ENCODE peak calls at places on chromosome 17, in seven cellular contexts. One of them, this sample, is unnamed.

GRCh38 chr17:36657763-36658490 is 56.5 kb downstream of the MRM1 start:
- DNase-seq in SK-N-SH: peak; percentile 64
- DNase-seq in A549: peak; percentile 23
- DNase-seq in HepG2: no peak
- DNase-seq in H1: peak; percentile 86
- DNase-seq in GM12878: no peak
- DNase-seq in HCT116: no peak
- DNase-seq in this sample: peak; percentile 29

GRCh38 chr17:32553168-32553567 is 66.4 kb downstream of the CDK5R1 start:
- DNase-seq in SK-N-SH: no peak
- DNase-seq in A549: no peak
- DNase-seq in HepG2: no peak
- DNase-seq in H1: no peak
- DNase-seq in GM12878: no peak
- DNase-seq in HCT116: no peak
- DNase-seq in this sample: peak; percentile 11

GRCh38 chr17:5034651-5035050 is 575 bp downstream of the SLC52A1 start:
- DNase-seq in SK-N-SH: no peak
- DNase-seq in A549: no peak
- DNase-seq in HepG2: no peak
- DNase-seq in H1: no peak
- DNase-seq in GM12878: no peak
- DNase-seq in HCT116: no peak
- DNase-seq in this sample: no peak

GRCh38 chr17:63652106-63652505 is 29.9 kb downstream of the MAP3K3 start:
- DNase-seq in SK-N-SH: no peak
- DNase-seq in A549: no peak
- DNase-seq in HepG2: no peak
- DNase-seq in H1: no peak
- DNase-seq in GM12878: no peak
- DNase-seq in HCT116: no peak
- DNase-seq in this sample: no peak

GRCh38 chr17:33373209-33373608 is 80.1 kb upstream of the ASIC2 start:
- DNase-seq in SK-N-SH: no peak
- DNase-seq in A549: no peak
- DNase-seq in HepG2: no peak
- DNase-seq in H1: no peak
- DNase-seq in GM12878: no peak
- DNase-seq in HCT116: no peak
- DNase-seq in this sample: no peak

GRCh38 chr17:48506246-48506645 is 24.6 kb downstream of the HOXB1 start:
- DNase-seq in SK-N-SH: no peak
- DNase-seq in A549: no peak
- DNase-seq in HepG2: no peak
- DNase-seq in H1: no peak
- DNase-seq in GM12878: no peak
- DNase-seq in HCT116: no peak
- DNase-seq in this sample: no peak

GRCh38 chr17:38453951-38454421 is 25.7 kb downstream of the ARHGAP23 start:
- DNase-seq in SK-N-SH: peak; percentile 78
- DNase-seq in A549: peak; percentile 39
- DNase-seq in HepG2: no peak
- DNase-seq in H1: no peak
- DNase-seq in GM12878: no peak
- DNase-seq in HCT116: no peak
- DNase-seq in this sample: no peak

GRCh38 chr17:17186551-17187505 is 19.3 kb downstream of the PLD6 start:
- DNase-seq in SK-N-SH: peak; percentile 52
- DNase-seq in A549: no peak
- DNase-seq in HepG2: no peak
- DNase-seq in H1: no peak
- DNase-seq in GM12878: no peak
- DNase-seq in HCT116: no peak
- DNase-seq in this sample: no peak

GRCh38 chr17:80980397-80981061 is 11.1 kb upstream of the CHMP6 start:
- DNase-seq in SK-N-SH: no peak
- DNase-seq in A549: peak; percentile 48
- DNase-seq in HepG2: no peak
- DNase-seq in H1: no peak
- DNase-seq in GM12878: no peak
- DNase-seq in HCT116: no peak
- DNase-seq in this sample: no peak

GRCh38 chr17:35931794-35932419 is 1.3 kb upstream of the RDM1 start:
- DNase-seq in SK-N-SH: no peak
- DNase-seq in A549: no peak
- DNase-seq in HepG2: no peak
- DNase-seq in H1: no peak
- DNase-seq in GM12878: no peak
- DNase-seq in HCT116: no peak
- DNase-seq in this sample: no peak

GRCh38 chr17:8618825-8619224 is 11.7 kb downstream of the MYH10 start:
- DNase-seq in SK-N-SH: no peak
- DNase-seq in A549: no peak
- DNase-seq in HepG2: no peak
- DNase-seq in H1: no peak
- DNase-seq in GM12878: no peak
- DNase-seq in HCT116: no peak
- DNase-seq in this sample: no peak

GRCh38 chr17:47188266-47188665 is 829 bp downstream of the CDC27 start:
- DNase-seq in SK-N-SH: peak; percentile 42
- DNase-seq in A549: peak; percentile 24
- DNase-seq in HepG2: no peak
- DNase-seq in H1: no peak
- DNase-seq in GM12878: no peak
- DNase-seq in HCT116: no peak
- DNase-seq in this sample: peak; percentile 46

GRCh38 chr17:64679710-64680216 is 17.7 kb upstream of the SMURF2 start:
- DNase-seq in SK-N-SH: no peak
- DNase-seq in A549: peak; percentile 95
- DNase-seq in HepG2: peak; percentile 81
- DNase-seq in H1: no peak
- DNase-seq in GM12878: no peak
- DNase-seq in HCT116: peak; percentile 91
- DNase-seq in this sample: no peak

GRCh38 chr17:81438688-81439087 is 43.4 kb downstream of the BAHCC1 start:
- DNase-seq in SK-N-SH: no peak
- DNase-seq in A549: no peak
- DNase-seq in HepG2: no peak
- DNase-seq in H1: no peak
- DNase-seq in GM12878: no peak
- DNase-seq in HCT116: no peak
- DNase-seq in this sample: no peak

GRCh38 chr17:41666336-41666680 is 22.4 kb upstream of the EIF1 start:
- DNase-seq in SK-N-SH: peak; percentile 58
- DNase-seq in A549: peak; percentile 73
- DNase-seq in HepG2: no peak
- DNase-seq in H1: no peak
- DNase-seq in GM12878: peak; percentile 75
- DNase-seq in HCT116: no peak
- DNase-seq in this sample: peak; percentile 36

GRCh38 chr17:2724783-2725164 is 13.2 kb upstream of the CLUH start:
- DNase-seq in SK-N-SH: no peak
- DNase-seq in A549: peak; percentile 85
- DNase-seq in HepG2: no peak
- DNase-seq in H1: peak; percentile 77
- DNase-seq in GM12878: no peak
- DNase-seq in HCT116: no peak
- DNase-seq in this sample: peak; percentile 55

GRCh38 chr17:19372004-19372365 is 6.3 kb upstream of the MAPK7 start:
- DNase-seq in SK-N-SH: no peak
- DNase-seq in A549: no peak
- DNase-seq in HepG2: no peak
- DNase-seq in H1: no peak
- DNase-seq in GM12878: no peak
- DNase-seq in HCT116: no peak
- DNase-seq in this sample: no peak

GRCh38 chr17:19369107-19369778 is 6.7 kb upstream of the B9D1 start:
- DNase-seq in SK-N-SH: no peak
- DNase-seq in A549: no peak
- DNase-seq in HepG2: peak; percentile 43
- DNase-seq in H1: no peak
- DNase-seq in GM12878: no peak
- DNase-seq in HCT116: no peak
- DNase-seq in this sample: no peak

GRCh38 chr17:19371259-19372003 is 6.9 kb upstream of the MAPK7 start:
- DNase-seq in SK-N-SH: no peak
- DNase-seq in A549: no peak
- DNase-seq in HepG2: no peak
- DNase-seq in H1: no peak
- DNase-seq in GM12878: no peak
- DNase-seq in HCT116: no peak
- DNase-seq in this sample: peak; percentile 56

GRCh38 chr17:19369846-19370492 is 7.4 kb upstream of the B9D1 start:
- DNase-seq in SK-N-SH: no peak
- DNase-seq in A549: no peak
- DNase-seq in HepG2: no peak
- DNase-seq in H1: no peak
- DNase-seq in GM12878: no peak
- DNase-seq in HCT116: no peak
- DNase-seq in this sample: no peak

DNA sequence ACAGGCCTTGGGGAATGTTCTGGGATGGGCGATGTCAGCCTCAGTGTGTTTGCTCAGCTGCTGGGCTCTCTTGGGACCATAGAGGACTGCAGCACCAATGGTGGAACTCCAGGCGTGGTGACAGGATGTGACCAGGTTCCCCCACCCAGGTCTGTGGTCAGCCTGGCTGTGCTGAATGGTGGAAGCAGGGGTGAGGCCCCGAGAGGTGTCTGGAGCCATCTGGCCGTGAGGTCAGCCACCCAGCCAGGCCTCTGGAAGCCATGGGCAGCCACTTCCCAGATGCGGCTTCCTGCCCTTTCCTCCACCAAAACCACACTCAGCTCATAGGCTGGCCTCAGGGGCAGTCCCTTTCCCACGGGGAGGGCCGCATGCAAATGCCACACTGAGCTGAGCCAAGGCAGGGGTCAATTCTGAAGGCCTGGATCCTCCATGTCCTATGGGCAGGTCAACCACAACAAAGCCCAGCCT is 7.8 kb upstream of the MAPK7 start:
- DNase-seq in SK-N-SH: no peak
- DNase-seq in A549: no peak
- DNase-seq in HepG2: no peak
- DNase-seq in H1: no peak
- DNase-seq in GM12878: no peak
- DNase-seq in HCT116: no peak
- DNase-seq in this sample: peak; percentile 79
- H3K4me3 ChIP-seq in SK-N-SH: no peak overlapping the region
- H3K4me3 ChIP-seq in A549: no peak overlapping the region
- H3K4me3 ChIP-seq in HepG2: no peak overlapping the region
- H3K4me3 ChIP-seq in H1: no peak overlapping the region
- H3K4me3 ChIP-seq in GM12878: no peak overlapping the region
- H3K4me3 ChIP-seq in HCT116: no peak overlapping the region
- H3K4me3 ChIP-seq in this sample: no peak overlapping the region

DNA sequence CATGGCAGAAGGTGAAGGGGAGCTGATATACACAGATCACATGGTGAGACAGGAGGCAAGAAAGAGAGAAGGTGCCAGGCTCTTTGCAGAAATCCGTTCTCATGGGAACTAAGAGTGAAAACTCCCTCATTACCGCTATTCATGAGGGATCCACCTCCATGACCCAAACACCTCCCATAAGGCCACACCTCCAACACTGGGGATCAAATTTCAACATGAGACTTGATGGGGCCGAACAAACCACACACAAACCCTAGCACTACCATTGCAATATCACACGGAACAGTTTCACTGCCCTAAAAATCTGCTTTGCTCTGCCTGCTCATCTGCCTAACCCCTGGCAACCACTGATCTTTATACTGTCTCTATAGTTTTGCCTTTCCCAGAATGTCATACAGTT is 34.8 kb downstream of the C17orf67 start:
- DNase-seq in SK-N-SH: no peak
- DNase-seq in A549: no peak
- DNase-seq in HepG2: no peak
- DNase-seq in H1: no peak
- DNase-seq in GM12878: no peak
- DNase-seq in HCT116: no peak
- DNase-seq in this sample: peak; percentile 83
- TF ChIP-seq MAX in SK-N-SH: no peak
- TF ChIP-seq MAX in A549: no peak
- TF ChIP-seq MAX in HepG2: no peak
- TF ChIP-seq MAX in H1: no peak
- TF ChIP-seq MAX in GM12878: no peak
- TF ChIP-seq MAX in HCT116: no peak
- TF ChIP-seq MAX in this sample: no peak

DNA sequence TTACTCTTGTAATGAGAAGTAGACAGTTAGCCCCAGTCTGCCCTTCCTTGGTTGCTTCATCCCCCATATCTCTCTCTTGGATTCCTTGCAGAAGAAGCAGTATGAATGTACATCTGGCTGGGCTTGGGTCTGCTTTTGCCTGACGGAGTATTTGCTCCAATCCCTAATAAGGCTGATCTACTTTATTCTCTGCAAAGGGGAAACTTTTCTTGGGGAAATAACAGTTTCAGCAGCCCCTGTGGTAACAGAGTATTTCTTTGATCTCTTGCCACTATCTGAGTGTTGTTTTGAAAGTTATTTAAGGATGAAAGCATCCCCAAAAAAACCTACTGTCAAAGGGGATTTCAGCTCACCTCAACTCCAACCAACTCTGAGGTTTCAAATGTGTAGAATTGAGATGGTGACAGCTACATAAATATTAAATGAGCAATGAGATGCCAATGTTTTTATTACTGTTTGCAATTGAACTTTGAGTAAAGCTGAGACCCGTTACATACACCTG is 168.9 kb upstream of the NOG start:
- DNase-seq in SK-N-SH: no peak
- DNase-seq in A549: no peak
- DNase-seq in HepG2: no peak
- DNase-seq in H1: no peak
- DNase-seq in GM12878: no peak
- DNase-seq in HCT116: no peak
- DNase-seq in this sample: no peak
- H3K4me3 ChIP-seq in SK-N-SH: no peak overlapping the region
- H3K4me3 ChIP-seq in A549: no peak overlapping the region
- H3K4me3 ChIP-seq in HepG2: no peak overlapping the region
- H3K4me3 ChIP-seq in H1: no peak overlapping the region
- H3K4me3 ChIP-seq in GM12878: no peak overlapping the region
- H3K4me3 ChIP-seq in HCT116: no peak overlapping the region
- H3K4me3 ChIP-seq in this sample: no peak overlapping the region

GRCh38 chr17:78669256-78669974 is 92.2 kb upstream of the DNAH17 start:
- DNase-seq in SK-N-SH: no peak
- DNase-seq in A549: no peak
- DNase-seq in HepG2: no peak
- DNase-seq in H1: no peak
- DNase-seq in GM12878: no peak
- DNase-seq in HCT116: no peak
- DNase-seq in this sample: no peak

GRCh38 chr17:78671607-78672404 is 94.6 kb upstream of the DNAH17 start:
- DNase-seq in SK-N-SH: no peak
- DNase-seq in A549: no peak
- DNase-seq in HepG2: no peak
- DNase-seq in H1: no peak
- DNase-seq in GM12878: no peak
- DNase-seq in HCT116: no peak
- DNase-seq in this sample: no peak

GRCh38 chr17:78668847-78669246 is 91.7 kb upstream of the DNAH17 start:
- DNase-seq in SK-N-SH: no peak
- DNase-seq in A549: no peak
- DNase-seq in HepG2: no peak
- DNase-seq in H1: no peak
- DNase-seq in GM12878: no peak
- DNase-seq in HCT116: no peak
- DNase-seq in this sample: no peak

GRCh38 chr17:78670850-78671291 is 93.7 kb upstream of the DNAH17 start:
- DNase-seq in SK-N-SH: no peak
- DNase-seq in A549: no peak
- DNase-seq in HepG2: no peak
- DNase-seq in H1: no peak
- DNase-seq in GM12878: no peak
- DNase-seq in HCT116: no peak
- DNase-seq in this sample: no peak

GRCh38 chr17:78669975-78670518 is 92.9 kb upstream of the DNAH17 start:
- DNase-seq in SK-N-SH: no peak
- DNase-seq in A549: no peak
- DNase-seq in HepG2: no peak
- DNase-seq in H1: no peak
- DNase-seq in GM12878: no peak
- DNase-seq in HCT116: no peak
- DNase-seq in this sample: no peak
- TF ChIP-seq MAX in SK-N-SH: no peak
- TF ChIP-seq MAX in A549: no peak
- TF ChIP-seq MAX in HepG2: no peak
- TF ChIP-seq MAX in H1: no peak
- TF ChIP-seq MAX in GM12878: no peak
- TF ChIP-seq MAX in HCT116: no peak
- TF ChIP-seq MAX in this sample: no peak